ENCODE peak calls at places on chromosomes 2 and 18, in ten cellular contexts. Q is body of pancreas, B is kidney, X is ascending aorta, L is IMR-90, D is psoas muscle, F is right lobe of liver, G is GM23248, E is lower lobe of right lung, U is ovary. S is an unnamed sample. For H3K36me3, the result is how much of the 10 kb centered on the place peaks cover.

GRCh38 chr2:26674002-26674751 is 18.3 kb upstream of the KCNK3 start:
- DNase-seq in Q (no peak), B (no peak), X (no peak), L (no peak), D (no peak), F (no peak), G (no peak), E (no peak), U (no peak), S (peak)

GRCh38 chr2:197011777-197012641 is 85.5 kb upstream of the PGAP1 start:
- DNase-seq in Q (no peak), B (no peak), X (no peak), L (peak), D (no peak), F (no peak), G (peak), E (no peak), U (no peak), S (no peak)

GRCh38 chr2:134460583-134460998 is 206.7 kb downstream of the MGAT5 start:
- DNase-seq in Q (peak), B (peak), X (no peak), L (peak), D (no peak), F (peak), G (peak), E (peak), U (peak), S (peak)

GRCh38 chr18:31217038-31217437 is 54.4 kb upstream of the DSC1 start:
- DNase-seq in Q (no peak), B (no peak), X (no peak), L (no peak), D (no peak), F (no peak), G (no peak), E (no peak), U (no peak), S (no peak)

GRCh38 chr2:176099159-176099736 is 347 bp upstream of the HOXD12 start:
- DNase-seq in Q (no peak), B (peak), X (no peak), L (no peak), D (no peak), F (no peak), G (no peak), E (no peak), U (no peak), S (no peak)

GRCh38 chr2:88897718-88898117 is 206.2 kb downstream of the RPIA start:
- DNase-seq in Q (no peak), B (no peak), X (no peak), L (no peak), D (no peak), F (no peak), G (no peak), E (no peak), U (no peak), S (no peak)

GRCh38 chr2:72263781-72264060 is 116.1 kb upstream of the CYP26B1 start:
- DNase-seq in Q (no peak), B (no peak), X (no peak), L (no peak), D (no peak), F (no peak), G (peak), E (no peak), U (no peak), S (no peak)

GRCh38 chr18:7272268-7273049 is 41.6 kb downstream of the LRRC30 start:
- DNase-seq in Q (peak), B (peak), X (no peak), L (peak), D (peak), F (peak), G (peak), E (peak), U (peak), S (peak)

GRCh38 chr2:85937069-85937439 is 48.3 kb upstream of the ST3GAL5 start:
- DNase-seq in Q (no peak), B (no peak), X (no peak), L (no peak), D (no peak), F (peak), G (no peak), E (no peak), U (no peak), S (no peak)

GRCh38 chr2:112061840-112062239 is 6.8 kb downstream of the TMEM87B start:
- DNase-seq in Q (no peak), B (no peak), X (no peak), L (no peak), D (no peak), F (no peak), G (no peak), E (no peak), U (no peak), S (no peak)

GRCh38 chr2:112065966-112066365 is 10.9 kb downstream of the TMEM87B start:
- DNase-seq in Q (no peak), B (no peak), X (no peak), L (peak), D (no peak), F (no peak), G (peak), E (no peak), U (no peak), S (no peak)

GRCh38 chr2:112061299-112061698 is 6.2 kb downstream of the TMEM87B start:
- DNase-seq in Q (no peak), B (no peak), X (no peak), L (no peak), D (no peak), F (no peak), G (no peak), E (no peak), U (no peak), S (no peak)

GRCh38 chr2:112065486-112065885 is 10.4 kb downstream of the TMEM87B start:
- DNase-seq in Q (no peak), B (no peak), X (no peak), L (no peak), D (no peak), F (no peak), G (no peak), E (no peak), U (no peak), S (no peak)

GRCh38 chr2:112062894-112063293 is 7.8 kb downstream of the TMEM87B start:
- DNase-seq in Q (no peak), B (no peak), X (no peak), L (no peak), D (no peak), F (no peak), G (no peak), E (no peak), U (no peak), S (no peak)
- H3K36me3 ChIP-seq in Q (under half), B (under half), X (under half), L (under half), D (under half), F (under half), G (under half), E (half or more), U (under half), S (half or more)

DNA sequence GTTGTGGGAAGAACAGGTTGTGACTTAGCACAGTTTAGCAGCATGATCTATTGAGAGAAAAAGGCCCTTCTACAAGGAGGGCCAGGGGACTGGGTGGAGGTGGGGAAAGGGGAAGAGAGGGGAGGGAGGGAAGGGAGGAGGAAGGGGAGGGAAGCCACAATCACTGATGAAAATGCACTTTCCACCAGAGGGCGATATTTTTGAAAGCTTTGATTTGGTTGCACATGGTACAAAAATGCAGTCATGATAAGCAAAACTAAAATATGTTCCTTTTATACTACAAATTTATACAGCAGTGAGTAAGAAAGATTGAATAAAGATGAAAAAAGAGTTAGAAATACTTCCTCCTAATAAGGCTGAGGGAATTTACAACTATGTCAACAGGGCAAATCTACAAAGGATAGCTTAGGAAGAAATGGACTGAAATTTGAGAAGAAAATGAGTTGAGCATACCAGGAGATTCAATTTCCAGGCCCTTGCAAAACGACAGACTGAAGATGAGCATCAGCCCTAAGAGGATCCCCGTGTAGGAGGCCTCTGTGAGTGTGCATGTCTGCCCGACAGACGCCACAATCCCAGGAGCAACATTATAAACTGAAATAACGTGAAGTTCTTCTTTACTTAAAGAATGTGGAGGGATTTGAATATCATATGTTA is 17.2 kb downstream of the SH3YL1 start:
- DNase-seq in Q (peak), B (no peak), X (no peak), L (peak), D (no peak), F (no peak), G (peak), E (no peak), U (no peak), S (no peak)
- H3K36me3 ChIP-seq in Q (under half), B (half or more), X (under half), L (under half), D (under half), F (under half), G (under half), E (half or more), U (under half), S (under half)

DNA sequence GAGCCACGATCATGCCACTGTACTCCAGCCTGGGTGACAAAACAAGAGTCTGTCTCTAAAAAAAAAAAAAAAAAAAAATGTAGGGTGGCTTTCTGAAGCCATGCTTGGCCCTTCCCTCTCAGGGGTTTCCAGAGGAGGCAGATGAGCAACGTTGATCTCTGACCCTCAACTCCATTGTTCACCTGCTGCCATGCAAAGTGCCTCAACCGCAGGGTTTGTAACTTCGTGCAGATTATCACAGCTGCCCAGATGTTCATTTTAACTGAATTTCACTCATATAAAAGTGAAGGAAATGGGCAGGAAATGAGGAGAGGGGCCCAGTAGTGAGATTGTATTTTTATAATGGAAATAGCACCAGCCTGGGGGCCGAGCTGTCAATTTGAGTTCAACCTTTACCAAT is 15.0 kb upstream of the B3GNT2 start:
- DNase-seq in Q (no peak), B (no peak), X (no peak), L (no peak), D (no peak), F (no peak), G (no peak), E (no peak), U (no peak), S (no peak)
- H3K36me3 ChIP-seq in Q (under half), B (under half), X (under half), L (under half), D (under half), F (under half), G (under half), E (under half), U (under half), S (under half)

GRCh38 chr2:666441-666840 is 10.8 kb downstream of the TMEM18 start:
- DNase-seq in Q (no peak), B (no peak), X (no peak), L (no peak), D (no peak), F (no peak), G (no peak), E (no peak), U (no peak), S (no peak)
- H3K36me3 ChIP-seq in Q (under half), B (under half), X (under half), L (under half), D (under half), F (under half), G (under half), E (half or more), U (under half), S (half or more)

GRCh38 chr2:136360790-136361189 is 242.8 kb upstream of the CXCR4 start:
- DNase-seq in Q (no peak), B (no peak), X (no peak), L (no peak), D (no peak), F (no peak), G (no peak), E (no peak), U (no peak), S (no peak)
- H3K36me3 ChIP-seq in Q (under half), B (under half), X (under half), L (under half), D (under half), F (under half), G (under half), E (under half), U (under half), S (under half)

GRCh38 chr2:98573426-98573825 is 34.9 kb downstream of the COA5 start:
- DNase-seq in Q (no peak), B (no peak), X (no peak), L (no peak), D (peak), F (no peak), G (no peak), E (no peak), U (no peak), S (no peak)
- H3K36me3 ChIP-seq in Q (under half), B (under half), X (under half), L (under half), D (under half), F (under half), G (under half), E (half or more), U (under half), S (half or more)

DNA sequence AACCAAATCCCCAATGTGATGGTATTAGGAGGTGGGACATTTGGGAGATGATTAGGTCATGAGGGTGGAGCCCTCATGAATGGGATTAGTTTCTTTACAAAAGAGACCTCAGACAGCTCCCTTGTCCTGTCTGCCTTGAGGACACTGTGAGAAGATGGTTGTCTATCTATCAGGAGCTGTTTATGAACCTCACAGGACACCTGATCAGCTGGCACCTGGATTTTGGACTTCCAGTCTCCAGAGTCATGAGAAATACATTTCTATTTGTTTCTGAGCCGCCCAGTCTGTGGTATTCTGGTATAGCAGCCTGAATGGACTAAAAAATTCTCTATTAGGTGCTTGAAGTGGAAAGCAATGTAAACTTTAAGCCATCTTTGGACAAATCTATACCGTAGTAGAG is 99.3 kb upstream of the UXS1 start:
- DNase-seq in Q (no peak), B (no peak), X (no peak), L (no peak), D (no peak), F (no peak), G (no peak), E (no peak), U (no peak), S (no peak)
- H3K36me3 ChIP-seq in Q (under half), B (under half), X (under half), L (under half), D (under half), F (under half), G (under half), E (under half), U (under half), S (under half)

DNA sequence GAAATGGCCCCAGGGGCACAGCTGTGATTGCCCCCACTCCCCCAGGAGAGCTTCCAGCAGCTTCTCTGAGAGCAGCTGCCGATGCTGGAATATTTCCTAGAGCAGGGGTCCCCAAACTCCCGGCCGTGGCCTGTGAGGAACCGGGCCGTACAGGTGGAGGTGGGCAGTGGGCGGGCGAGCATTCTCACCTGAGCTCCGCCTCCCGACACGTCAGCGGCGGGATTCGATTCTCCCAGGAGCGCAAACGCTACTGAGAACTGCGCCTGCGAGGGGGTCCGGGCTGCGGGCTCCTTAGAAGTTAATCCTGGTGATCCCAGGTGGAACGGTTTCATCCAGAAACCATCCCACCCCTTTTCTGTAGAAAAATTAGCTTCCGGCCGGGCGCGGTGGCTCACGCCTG is 69.1 kb upstream of the PXDN start:
- DNase-seq in Q (no peak), B (peak), X (no peak), L (no peak), D (peak), F (no peak), G (no peak), E (no peak), U (no peak), S (no peak)
- H3K36me3 ChIP-seq in Q (under half), B (under half), X (under half), L (under half), D (under half), F (under half), G (under half), E (under half), U (under half), S (under half)